ENCODE peak calls at places on chromosome X, in six cellular contexts. X is H1, O is neuronal stem cell, U is IMR-90, H is mesenchymal stem cell, P is mesendoderm. V is an unnamed sample.

GRCh38 chrX:154452823-154453222 is 5.3 kb upstream of the PLXNA3 start:
- DNase-seq in U (no peak), O (no peak), P (no peak), H (no peak), X (no peak), V (no peak)

GRCh38 chrX:140050906-140051305 is 85.6 kb upstream of the CXorf66 start:
- DNase-seq in P (peak), X (no peak), U (peak), H (peak), O (no peak), V (no peak)

GRCh38 chrX:281166-281999 is at the start of gene PLCXD1:
- DNase-seq in H (peak), O (peak), P (peak), U (peak), X (peak), V (peak)

GRCh38 chrX:107674480-107675364 is 46.4 kb downstream of the PRPS1 start:
- DNase-seq in H (peak), X (no peak), U (no peak), O (no peak), P (no peak), V (no peak)

GRCh38 chrX:129653985-129654651 is 638 bp downstream of the APLN start:
- DNase-seq in H (peak), O (no peak), X (no peak), P (no peak), U (no peak), V (no peak)

GRCh38 chrX:70336767-70337166 is 46.9 kb downstream of the KIF4A start:
- DNase-seq in U (no peak), O (no peak), H (no peak), X (no peak), P (no peak), V (no peak)

GRCh38 chrX:10129229-10129628 is 27.5 kb upstream of the CLCN4 start:
- DNase-seq in O (no peak), U (no peak), P (no peak), X (no peak), H (no peak), V (no peak)

GRCh38 chrX:16882702-16883486 is 12.7 kb upstream of the RBBP7 start:
- DNase-seq in X (no peak), H (peak), O (peak), U (peak), P (peak), V (peak)

GRCh38 chrX:108267561-108267960 is 170.7 kb downstream of the COL4A6 start:
- DNase-seq in O (no peak), P (no peak), H (no peak), U (no peak), X (no peak), V (no peak)

GRCh38 chrX:47584714-47585113 is 2.5 kb downstream of the TIMP1 start:
- DNase-seq in P (no peak), H (no peak), X (no peak), O (no peak), U (no peak), V (no peak)

GRCh38 chrX:13387656-13388421 is 68.0 kb upstream of the ATXN3L start:
- DNase-seq in P (no peak), O (no peak), U (peak), X (no peak), H (peak), V (no peak)

GRCh38 chrX:51192104-51192503 is 140.5 kb upstream of the NUDT10 start:
- DNase-seq in X (no peak), U (no peak), H (no peak), P (no peak), O (no peak), V (peak)

GRCh38 chrX:154399527-154400368 is 1.6 kb downstream of the RPL10 start:
- DNase-seq in O (no peak), H (no peak), U (no peak), X (no peak), P (no peak), V (no peak)

GRCh38 chrX:133366735-133367134 is 48.6 kb downstream of the GPC4 start:
- DNase-seq in P (no peak), O (no peak), X (no peak), H (no peak), U (no peak), V (no peak)

GRCh38 chrX:38999967-39000745 is 198.9 kb downstream of the MID1IP1 start:
- DNase-seq in P (peak), O (no peak), H (peak), U (peak), X (no peak), V (no peak)

GRCh38 chrX:44303119-44303518 is 40.4 kb downstream of the EFHC2 start:
- DNase-seq in U (no peak), P (no peak), X (no peak), O (no peak), H (no peak), V (no peak)

GRCh38 chrX:19990225-19990518 is 689 bp downstream of the BCLAF3 start:
- DNase-seq in H (peak), P (no peak), O (no peak), U (no peak), X (no peak), V (no peak)

GRCh38 chrX:121308276-121308805 is 260.9 kb downstream of the GLUD2 start:
- DNase-seq in O (no peak), P (peak), U (no peak), H (no peak), X (no peak), V (peak)

GRCh38 chrX:23879380-23880090 is 28.2 kb downstream of the APOO start:
- DNase-seq in H (no peak), X (no peak), O (no peak), U (no peak), P (no peak), V (no peak)

GRCh38 chrX:1165535-1166196 is 46.8 kb downstream of the CRLF2 start:
- DNase-seq in P (peak), H (peak), U (no peak), O (no peak), X (no peak), V (no peak)

GRCh38 chrX:96435636-96436035 is 249.0 kb upstream of the DIAPH2 start:
- DNase-seq in O (no peak), H (peak), X (no peak), U (peak), P (no peak), V (no peak)

GRCh38 chrX:54786972-54787371 is 11.1 kb downstream of the ITIH6 start:
- DNase-seq in P (peak), U (no peak), H (no peak), O (no peak), X (no peak), V (peak)

GRCh38 chrX:18873189-18873791 is 110.6 kb downstream of the PHKA2 start:
- DNase-seq in O (no peak), P (no peak), X (no peak), H (peak), U (peak), V (no peak)

GRCh38 chrX:124209792-124210576 is 122.5 kb upstream of the TEX13D start:
- DNase-seq in U (no peak), P (no peak), H (no peak), O (no peak), X (no peak), V (no peak)

GRCh38 chrX:47143894-47144625 is 442 bp downstream of the NDUFB11 start:
- DNase-seq in X (no peak), U (peak), O (no peak), H (peak), P (no peak), V (no peak)

GRCh38 chrX:38375888-38376287 is 23.5 kb downstream of the OTC start:
- DNase-seq in X (no peak), H (peak), P (peak), O (no peak), U (no peak), V (no peak)

GRCh38 chrX:42028113-42028512 is 104.8 kb upstream of the CASK start:
- DNase-seq in H (no peak), O (no peak), U (no peak), X (no peak), P (peak), V (no peak)

GRCh38 chrX:86348669-86349068 is 200.4 kb downstream of the DACH2 start:
- DNase-seq in X (no peak), U (no peak), H (no peak), P (peak), O (no peak), V (peak)

GRCh38 chrX:7170903-7171302 is 22.9 kb upstream of the PUDP start:
- DNase-seq in H (peak), X (no peak), U (no peak), P (peak), O (no peak), V (peak)

GRCh38 chrX:47218920-47219815 is 687 bp downstream of the CDK16 start:
- DNase-seq in H (no peak), X (no peak), U (no peak), P (peak), O (no peak), V (peak)

GRCh38 chrX:40571600-40571999 is 9.2 kb upstream of the ATP6AP2 start:
- DNase-seq in X (no peak), H (no peak), U (no peak), P (no peak), O (no peak), V (no peak)

GRCh38 chrX:117835034-117835433 is 281.6 kb downstream of the KLHL13 start:
- DNase-seq in P (peak), X (no peak), U (no peak), O (no peak), H (no peak), V (peak)

GRCh38 chrX:102155806-102156179 is at the start of gene BEX5:
- DNase-seq in H (no peak), O (peak), X (peak), U (no peak), P (peak), V (peak)

GRCh38 chrX:55451990-55452824 is at the start of gene MAGEH1:
- DNase-seq in H (peak), P (peak), O (peak), U (peak), X (peak), V (peak)

GRCh38 chrX:46642145-46642544 is 68.6 kb downstream of the CHST7 start:
- DNase-seq in P (peak), H (peak), U (peak), X (no peak), O (no peak), V (no peak)

DNA sequence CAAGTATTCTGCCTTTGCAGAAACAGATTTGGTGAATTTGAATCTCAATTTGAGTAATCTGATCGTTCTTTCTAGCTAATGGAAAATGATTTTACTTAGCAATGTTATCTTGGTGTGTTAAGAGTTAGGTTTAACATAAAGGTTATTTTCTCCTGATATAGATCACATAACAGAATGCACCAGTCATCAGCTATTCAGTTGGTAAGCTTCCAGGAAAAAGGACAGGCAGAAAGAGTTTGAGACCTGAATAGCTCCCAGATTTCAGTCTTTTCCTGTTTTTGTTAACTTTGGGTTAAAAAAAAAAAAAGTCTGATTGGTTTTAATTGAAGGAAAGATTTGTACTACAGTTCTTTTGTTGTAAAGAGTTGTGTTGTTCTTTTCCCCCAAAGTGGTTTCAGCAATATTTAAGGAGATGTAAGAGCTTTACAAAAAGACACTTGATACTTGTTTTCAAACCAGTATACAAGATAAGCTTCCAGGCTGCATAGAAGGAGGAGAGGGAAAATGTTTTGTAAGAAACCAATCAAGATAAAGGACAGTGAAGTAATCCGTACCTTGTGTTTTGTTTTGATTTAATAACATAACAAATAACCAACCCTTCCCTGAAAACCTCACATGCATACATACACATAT is 15.3 kb downstream of the PLP1 start:
- DNase-seq in O (no peak), X (no peak), H (no peak), U (peak), P (no peak), V (no peak)
- H3K4me2 ChIP-seq in O (no peak), X (no peak), H (no peak), U (no peak), P (no peak), V (no peak)

GRCh38 chrX:69309074-69309792 is 144.0 kb upstream of the PJA1 start:
- DNase-seq in O (no peak), H (no peak), P (no peak), U (no peak), X (no peak), V (peak)

GRCh38 chrX:69313622-69314290 is 148.5 kb upstream of the PJA1 start:
- DNase-seq in P (no peak), H (no peak), U (no peak), O (no peak), X (no peak), V (no peak)

GRCh38 chrX:69307736-69308135 is 142.5 kb upstream of the PJA1 start:
- DNase-seq in H (no peak), X (peak), U (no peak), O (no peak), P (no peak), V (no peak)

GRCh38 chrX:69314436-69315348 is 149.4 kb upstream of the PJA1 start:
- DNase-seq in U (no peak), H (no peak), X (no peak), P (peak), O (no peak), V (no peak)

GRCh38 chrX:69312141-69312670 is 147.0 kb upstream of the PJA1 start:
- DNase-seq in H (no peak), X (no peak), P (no peak), O (no peak), U (no peak), V (no peak)
- H2BK15ac ChIP-seq in H (no peak), X (no peak), P (no peak), O (no peak), U (no peak), V (no peak)

GRCh38 chrX:53714580-53715335 is 28.2 kb upstream of the HUWE1 start:
- DNase-seq in U (peak), O (no peak), H (no peak), P (peak), X (no peak), V (no peak)
- H3K4me2 ChIP-seq in U (no peak), O (no peak), H (no peak), P (no peak), X (no peak), V (no peak)

GRCh38 chrX:115892056-115892708 is 278.4 kb upstream of the AGTR2 start:
- DNase-seq in U (no peak), O (no peak), P (no peak), H (no peak), X (no peak), V (no peak)
- H2BK15ac ChIP-seq in U (no peak), O (no peak), P (no peak), H (no peak), X (no peak), V (no peak)

DNA sequence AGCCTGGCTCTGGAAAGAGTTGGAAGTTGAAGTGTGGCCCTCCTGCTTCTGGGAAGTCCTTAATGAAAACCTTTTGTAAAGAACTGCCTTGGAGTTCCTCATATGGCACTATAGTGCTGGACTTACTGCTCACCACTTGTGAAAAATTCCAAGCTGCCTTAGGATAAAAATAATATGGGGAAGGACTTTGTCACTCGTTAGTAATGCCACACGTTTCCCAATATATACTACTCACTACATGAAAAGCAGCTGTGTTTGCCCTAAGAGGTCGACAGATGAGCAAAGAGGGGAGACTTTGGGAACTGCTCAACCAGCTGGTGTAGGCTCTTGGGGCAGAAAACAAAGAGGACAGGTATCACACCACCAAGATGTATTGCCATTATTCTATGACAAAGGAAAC is 11.6 kb downstream of the OPHN1 start:
- DNase-seq in U (peak), O (no peak), X (no peak), P (no peak), H (peak), V (no peak)
- H3K4me2 ChIP-seq in U (no peak), O (no peak), X (no peak), P (no peak), H (no peak), V (no peak)

GRCh38 chrX:100731441-100732281 is at the start of gene SYTL4:
- DNase-seq in H (no peak), P (peak), U (no peak), O (no peak), X (no peak), V (peak)
- H2BK15ac ChIP-seq in H (no peak), P (no peak), U (no peak), O (no peak), X (no peak), V (no peak)

V was measured in H9.